ENCODE peak calls at places on chromosomes 4 and X, in nine cellular contexts. R, Y, L, Z, A, T, C, E and S are unnamed samples.

GRCh38 chrX:153926863-153927685 is 1.0 kb upstream of the ARHGAP4 start:
- DNase-seq in R (no peak), Y (no peak), Z (peak; percentile 34), A (peak; percentile 31), L (peak; percentile 55), C (peak; percentile 74), T (no peak), E (peak; percentile 15), S (peak; percentile 68)

GRCh38 chrX:24347871-24348270 is 12.6 kb upstream of the SUPT20HL1 start:
- DNase-seq in A (peak; percentile 60), T (no peak), C (no peak), Z (no peak), R (no peak), L (peak; percentile 55), E (no peak), Y (no peak), S (no peak)

GRCh38 chr4:169175035-169175434 is 95.7 kb downstream of the SH3RF1 start:
- DNase-seq in T (no peak), Z (no peak), Y (no peak), L (no peak), R (no peak), E (no peak), A (no peak), C (no peak), S (no peak)

GRCh38 chr4:6217716-6218381 is 17.5 kb upstream of the JAKMIP1 start:
- DNase-seq in L (no peak), R (no peak), C (no peak), T (no peak), Z (peak; percentile 2), A (no peak), Y (no peak), E (no peak), S (no peak)

GRCh38 chr4:102612195-102612594 is 111.0 kb downstream of the NFKB1 start:
- DNase-seq in R (no peak), E (peak; percentile 55), T (no peak), Z (no peak), A (no peak), C (no peak), L (no peak), Y (no peak), S (no peak)

GRCh38 chr4:38162240-38162784 is 202.1 kb downstream of the PTTG2 start:
- DNase-seq in E (peak; percentile 72), Y (no peak), R (peak; percentile 67), Z (no peak), A (peak; percentile 60), C (no peak), T (no peak), L (no peak), S (no peak)

GRCh38 chrX:133365886-133366611 is 49.2 kb downstream of the GPC4 start:
- DNase-seq in Y (no peak), T (no peak), L (no peak), Z (no peak), A (no peak), R (no peak), E (no peak), C (no peak), S (no peak)

GRCh38 chr4:32455231-32455630 is 1735.1 kb downstream of the PCDH7 start:
- DNase-seq in E (no peak), Y (no peak), A (no peak), Z (no peak), T (no peak), C (no peak), R (peak; percentile 45), L (no peak), S (no peak)

GRCh38 chr4:52250124-52250523 is 199.0 kb downstream of the SPATA18 start:
- DNase-seq in Y (no peak), R (peak; percentile 1), C (no peak), A (no peak), E (no peak), L (no peak), Z (peak; percentile 76), T (peak; percentile 71), S (no peak)

GRCh38 chr4:153465583-153465921 is 608 bp upstream of the TMEM131L start:
- DNase-seq in A (peak; percentile 54), Z (peak; percentile 61), Y (peak; percentile 37), L (no peak), E (peak; percentile 51), C (peak; percentile 77), R (peak; percentile 70), T (peak; percentile 87), S (no peak)

GRCh38 chr4:182978152-182978827 is 61.1 kb upstream of the DCTD start:
- DNase-seq in Y (no peak), L (no peak), Z (no peak), C (no peak), R (peak; percentile 88), A (no peak), T (no peak), E (peak; percentile 67), S (no peak)

GRCh38 chrX:100980608-100981497 is 11.3 kb downstream of the ARL13A start:
- DNase-seq in A (no peak), C (peak; percentile 68), Z (peak; percentile 44), T (no peak), R (peak; percentile 73), Y (peak; percentile 21), L (no peak), E (peak; percentile 53), S (no peak)

GRCh38 chr4:101972791-101973190 is 182.3 kb downstream of the BANK1 start:
- DNase-seq in L (no peak), E (peak; percentile 79), R (no peak), A (no peak), Y (no peak), T (no peak), Z (no peak), C (no peak), S (no peak)

GRCh38 chr4:137283737-137284136 is 248.6 kb downstream of the PCDH18 start:
- DNase-seq in E (peak; percentile 17), A (no peak), Z (no peak), T (no peak), L (no peak), R (no peak), Y (no peak), C (no peak), S (no peak)

GRCh38 chr4:67746797-67747495 is 7.2 kb downstream of the GNRHR start:
- DNase-seq in T (no peak), E (peak; percentile 43), Y (no peak), C (no peak), A (peak; percentile 28), R (no peak), L (no peak), Z (no peak), S (no peak)

GRCh38 chrX:24334473-24334872 is 20.6 kb upstream of the SUPT20HL2 start:
- DNase-seq in T (no peak), E (peak; percentile 23), Y (no peak), A (no peak), R (no peak), C (no peak), L (no peak), Z (no peak), S (no peak)

GRCh38 chrX:10106801-10107200 is 50.0 kb upstream of the CLCN4 start:
- DNase-seq in A (no peak), C (no peak), R (no peak), L (no peak), E (no peak), Z (no peak), Y (no peak), T (no peak), S (peak; percentile 36)

DNA sequence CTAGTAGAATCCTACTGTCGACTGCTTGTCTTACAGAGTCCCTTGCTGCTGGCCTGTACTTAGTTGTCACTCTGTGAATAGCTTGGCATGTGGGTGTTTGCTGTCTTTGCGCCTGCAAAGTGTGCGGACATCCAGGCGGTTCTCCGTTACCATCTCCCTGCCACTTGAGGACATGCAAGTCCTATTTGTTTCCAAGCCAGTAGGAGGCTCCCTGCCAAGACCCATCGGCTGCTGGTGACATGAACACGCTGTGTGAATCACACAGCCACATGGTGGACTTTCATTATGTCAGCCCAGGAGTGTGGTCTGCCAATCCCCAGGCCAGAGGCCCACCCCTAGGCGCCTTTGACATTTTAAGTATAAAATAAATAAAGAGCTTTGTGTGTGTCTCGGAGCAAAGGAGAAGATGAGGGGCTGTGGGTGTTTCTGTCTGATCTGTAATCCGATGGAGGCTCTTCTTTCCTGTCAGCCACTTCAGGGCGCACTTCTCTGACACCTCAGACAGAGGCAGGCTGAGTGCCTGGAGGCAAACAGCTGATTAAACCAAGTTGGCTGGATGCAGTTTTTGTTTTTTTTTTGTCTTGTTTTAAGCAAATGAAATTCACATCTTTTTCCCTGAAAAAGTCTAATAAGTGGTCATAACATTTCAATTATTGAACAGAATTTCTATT is 51.5 kb downstream of the ALPK1 start:
- DNase-seq in R (peak; percentile 68), C (peak; percentile 63), E (peak; percentile 76), A (peak; percentile 81), Z (peak; percentile 59), T (no peak), Y (peak; percentile 17), L (peak; percentile 89), S (no peak)
- TF ChIP-seq CTCF in R (peak; percentile 68), C (no peak), E (peak; percentile 65), A (peak; percentile 57), Z (no peak), T (no peak), Y (no peak), L (peak; percentile 84), S (no peak)

GRCh38 chr4:133263082-133263481 is 114.0 kb downstream of the PCDH10 start:
- DNase-seq in Z (no peak), A (no peak), C (no peak), E (no peak), L (no peak), Y (no peak), R (no peak), T (no peak), S (no peak)
- H3K27ac ChIP-seq in Z (no peak overlapping the region), A (no peak overlapping the region), C (no peak overlapping the region), E (no peak overlapping the region), L (no peak overlapping the region), Y (no peak overlapping the region), R (no peak overlapping the region), T (no peak overlapping the region), S (no peak overlapping the region)

GRCh38 chr4:107705742-107706556 is 14.1 kb downstream of the PAPSS1 start:
- DNase-seq in Y (no peak), R (no peak), E (no peak), A (no peak), C (no peak), T (no peak), L (no peak), Z (no peak), S (no peak)
- TF ChIP-seq CTCF in Y (no peak), R (no peak), E (no peak), A (no peak), C (no peak), T (no peak), L (no peak), Z (no peak), S (no peak)

GRCh38 chr4:26141916-26142638 is 178.7 kb upstream of the RBPJ start:
- DNase-seq in Y (no peak), C (no peak), Z (peak; percentile 60), T (no peak), R (no peak), L (no peak), A (no peak), E (no peak), S (no peak)

GRCh38 chr4:26140150-26140898 is 180.5 kb upstream of the RBPJ start:
- DNase-seq in Z (no peak), R (peak; percentile 47), T (no peak), E (no peak), L (no peak), C (no peak), Y (no peak), A (peak; percentile 12), S (no peak)

GRCh38 chr4:26141101-26141830 is 179.5 kb upstream of the RBPJ start:
- DNase-seq in E (no peak), Z (peak; percentile 34), Y (no peak), A (peak; percentile 47), C (no peak), T (no peak), L (peak; percentile 33), R (no peak), S (no peak)

GRCh38 chr4:26136615-26137014 is 184.2 kb upstream of the RBPJ start:
- DNase-seq in E (no peak), R (no peak), Y (no peak), A (no peak), Z (no peak), L (no peak), C (no peak), T (no peak), S (no peak)

GRCh38 chr4:26139310-26139924 is 181.4 kb upstream of the RBPJ start:
- DNase-seq in A (no peak), T (no peak), C (no peak), Y (no peak), Z (no peak), L (no peak), E (no peak), R (no peak), S (no peak)
- H3K27ac ChIP-seq in A (no peak overlapping the region), T (no peak overlapping the region), C (no peak overlapping the region), Y (no peak overlapping the region), Z (no peak overlapping the region), L (no peak overlapping the region), E (no peak overlapping the region), R (no peak overlapping the region), S (no peak overlapping the region)